ENCODE peak calls at places on chromosome 7, in five cellular contexts. M is neural progenitor cell, O is prostate gland, D is esophagus squamous epithelium, T is uterus. U is an unnamed sample. For H3K27me3, the result is how much of the 10 kb centered on the place peaks cover.

GRCh38 chr7:105719395-105719794 is 138.1 kb upstream of the EFCAB10 start:
- DNase-seq in M (peak), O (no peak), D (no peak), T (no peak), U (no peak)

GRCh38 chr7:22821702-22822485 is 755 bp downstream of the TOMM7 start:
- DNase-seq in M (peak), O (no peak), D (no peak), T (no peak), U (no peak)

GRCh38 chr7:147081117-147081516 is 964.5 kb downstream of the CNTNAP2 start:
- DNase-seq in M (no peak), O (no peak), D (no peak), T (no peak), U (no peak)

GRCh38 chr7:67856046-67856445 is 859.4 kb downstream of the TYW1 start:
- DNase-seq in M (peak), O (no peak), D (no peak), T (no peak), U (no peak)

GRCh38 chr7:71604818-71605414 is 473.0 kb downstream of the GALNT17 start:
- DNase-seq in M (no peak), O (no peak), D (no peak), T (no peak), U (no peak)

GRCh38 chr7:18538554-18539250 is 43.2 kb downstream of the HDAC9 start:
- DNase-seq in M (no peak), O (no peak), D (no peak), T (no peak), U (no peak)

GRCh38 chr7:110347091-110347490 is 743.8 kb upstream of the LRRN3 start:
- DNase-seq in M (no peak), O (no peak), D (no peak), T (no peak), U (no peak)

GRCh38 chr7:18228686-18229085 is 201.0 kb upstream of the PRPS1L1 start:
- DNase-seq in M (no peak), O (no peak), D (no peak), T (no peak), U (no peak)

GRCh38 chr7:138911007-138911406 is 70.2 kb downstream of the KIAA1549 start:
- DNase-seq in M (no peak), O (no peak), D (no peak), T (no peak), U (no peak)

GRCh38 chr7:55086413-55087201 is 67.8 kb downstream of the EGFR start:
- DNase-seq in M (no peak), O (no peak), D (no peak), T (no peak), U (peak)

GRCh38 chr7:52269669-52270068 is 765.8 kb upstream of the POM121L12 start:
- DNase-seq in M (no peak), O (no peak), D (no peak), T (no peak), U (no peak)

GRCh38 chr7:46170792-46171191 is 249.7 kb upstream of the IGFBP3 start:
- DNase-seq in M (no peak), O (no peak), D (no peak), T (no peak), U (no peak)

GRCh38 chr7:117937726-117938483 is 64.7 kb upstream of the CTTNBP2 start:
- DNase-seq in M (no peak), O (no peak), D (no peak), T (no peak), U (no peak)

DNA sequence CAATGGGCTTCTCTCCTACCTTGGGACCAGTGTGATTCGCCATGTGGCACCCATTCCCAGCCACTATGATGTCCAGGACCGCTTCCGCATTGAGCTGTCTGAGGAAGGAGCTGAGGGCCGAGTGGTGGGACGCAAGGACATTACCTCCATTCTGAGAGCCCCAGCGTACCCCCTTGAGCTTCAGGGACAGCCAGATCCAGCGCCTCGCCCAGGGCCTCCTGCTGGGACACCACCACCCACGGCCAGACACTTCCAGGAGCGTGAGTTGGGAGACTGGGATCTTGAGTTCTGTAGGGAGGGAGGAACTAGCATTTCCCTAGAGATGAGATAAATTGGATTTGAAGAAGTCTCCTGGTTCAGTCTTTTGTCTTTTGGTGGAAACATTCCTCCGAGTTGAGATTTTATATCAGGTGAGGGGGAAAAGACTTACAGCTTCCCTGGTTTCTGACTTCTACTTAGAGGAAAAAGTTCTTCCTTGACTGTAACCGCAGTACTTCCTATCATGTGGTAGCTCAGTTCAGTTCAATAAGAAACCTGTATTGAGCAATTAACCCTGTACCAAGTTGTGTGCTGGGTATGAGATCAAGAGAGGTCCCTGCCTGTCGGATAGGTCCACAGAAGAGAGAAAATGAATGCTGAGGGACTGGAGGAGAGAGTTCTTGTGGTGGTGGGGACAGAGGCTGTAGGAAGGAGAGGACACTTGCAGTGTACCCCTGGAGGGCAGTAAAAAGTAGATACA is 1.3 kb downstream of the MOSPD3 start:
- DNase-seq in M (no peak), O (no peak), D (no peak), T (no peak), U (no peak)
- H3K4me3 ChIP-seq in M (peak), O (no peak), D (peak), T (peak), U (peak)

GRCh38 chr7:128404143-128404681 is 5.6 kb downstream of the IMPDH1 start:
- DNase-seq in M (no peak), O (no peak), D (no peak), T (no peak), U (no peak)

GRCh38 chr7:128406147-128406985 is 3.4 kb downstream of the IMPDH1 start:
- DNase-seq in M (no peak), O (no peak), D (no peak), T (peak), U (no peak)

GRCh38 chr7:128404826-128405344 is 4.9 kb downstream of the IMPDH1 start:
- DNase-seq in M (no peak), O (no peak), D (no peak), T (no peak), U (no peak)

GRCh38 chr7:128406986-128407589 is 2.7 kb downstream of the IMPDH1 start:
- DNase-seq in M (no peak), O (no peak), D (no peak), T (no peak), U (no peak)

GRCh38 chr7:128405345-128406146 is 4.2 kb downstream of the IMPDH1 start:
- DNase-seq in M (peak), O (no peak), D (no peak), T (peak), U (no peak)
- H3K27me3 ChIP-seq in M (half or more), O (under half), D (under half), T (under half), U (under half)

DNA sequence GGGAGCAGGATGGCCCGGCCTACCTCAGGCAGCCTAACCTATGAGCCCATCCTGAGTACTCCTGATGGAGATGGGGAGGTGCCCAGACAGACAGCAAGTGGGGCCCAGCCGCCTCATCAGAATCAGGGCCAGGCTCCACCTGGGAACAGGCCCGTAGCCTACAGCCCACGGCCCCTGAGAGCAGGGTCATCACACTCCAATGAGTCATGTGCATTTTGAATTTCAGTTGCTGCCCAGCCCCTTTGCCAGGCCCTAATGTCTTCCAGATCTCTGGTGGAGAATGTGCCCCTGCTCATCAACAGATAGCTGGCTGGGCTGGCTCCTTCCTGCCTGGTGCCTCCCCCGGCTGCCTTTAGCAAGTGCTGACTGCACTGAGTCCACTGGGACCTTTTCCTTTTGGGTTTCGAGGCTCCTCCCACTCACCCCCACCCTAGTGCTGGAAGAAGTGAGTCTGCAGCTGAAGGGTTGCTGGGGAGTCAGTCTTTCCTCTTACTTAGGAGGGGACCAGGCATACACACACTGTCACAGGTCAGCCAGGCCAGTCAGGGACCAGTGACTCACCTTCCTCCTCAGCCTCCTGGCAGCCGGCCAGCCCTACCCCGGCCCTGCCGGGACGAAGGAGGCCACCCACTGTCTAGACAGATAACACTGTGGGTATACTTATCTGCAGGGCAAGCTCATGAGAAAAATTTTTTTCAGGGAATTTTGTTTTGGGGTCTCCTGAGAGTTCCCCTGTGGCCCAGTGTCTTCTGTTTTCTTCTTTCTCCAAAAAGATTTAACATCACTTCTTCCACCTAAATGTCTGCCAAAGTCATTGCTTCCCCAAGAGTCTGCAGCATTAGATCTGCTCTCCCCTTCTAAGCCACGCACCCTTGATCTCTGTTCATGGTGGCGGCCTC is 9.1 kb upstream of the ASIC3 start:
- DNase-seq in M (no peak), O (no peak), D (no peak), T (peak), U (peak)
- H3K4me3 ChIP-seq in M (no peak), O (no peak), D (no peak), T (no peak), U (no peak)

GRCh38 chr7:126541416-126541815 is 711.3 kb downstream of the GRM8 start:
- DNase-seq in M (no peak), O (no peak), D (no peak), T (no peak), U (peak)
- H3K27me3 ChIP-seq in M (under half), O (under half), D (under half), T (under half), U (under half)

GRCh38 chr7:4861673-4862072 is at the start of gene PAPOLB:
- DNase-seq in M (no peak), O (no peak), D (no peak), T (no peak), U (no peak)
- H3K4me3 ChIP-seq in M (no peak), O (peak), D (peak), T (peak), U (peak)